ENCODE peak calls at places on chromosomes 3 and 15, in five cellular contexts. R is choroid plexus epithelial cell, K is GM12865, G is K562, S is AG09309. L is an unnamed sample.

GRCh38 chr3:10012106-10012505 is 14.1 kb upstream of the FANCD2 start:
- DNase-seq in R (no peak), K (no peak), G (no peak), S (no peak), L (no peak)

GRCh38 chr15:101045236-101045646 is 126.1 kb downstream of the LRRK1 start:
- DNase-seq in R (peak), K (no peak), S (no peak), G (no peak), L (no peak)

GRCh38 chr3:129359102-129359461 is 69.4 kb downstream of the EFCAB12 start:
- DNase-seq in G (no peak), K (no peak), R (no peak), S (no peak), L (no peak)

GRCh38 chr3:138875754-138876664 is 41.3 kb upstream of the PIK3CB start:
- DNase-seq in G (peak), R (peak), S (no peak), K (peak), L (peak)

GRCh38 chr15:74531144-74531811 is 9.7 kb upstream of the ARID3B start:
- DNase-seq in S (peak), G (no peak), K (no peak), R (peak), L (no peak)

GRCh38 chr3:163056874-163057497 is 1560.4 kb downstream of the OTOL1 start:
- DNase-seq in S (no peak), R (peak), G (peak), K (peak), L (peak)

GRCh38 chr3:139329364-139329850 is 14.4 kb upstream of the MRPS22 start:
- DNase-seq in S (no peak), K (peak), R (peak), G (peak), L (peak)

GRCh38 chr15:99974246-99974645 is 241.0 kb upstream of the LYSMD4 start:
- DNase-seq in G (no peak), K (no peak), S (no peak), R (no peak), L (no peak)

GRCh38 chr3:124845406-124845805 is 41.8 kb downstream of the ITGB5 start:
- DNase-seq in K (no peak), S (peak), G (no peak), R (peak), L (no peak)

GRCh38 chr3:71305246-71306206 is 278.0 kb downstream of the FOXP1 start:
- DNase-seq in G (no peak), R (peak), K (no peak), S (no peak), L (peak)

GRCh38 chr3:171811059-171811912 is 1.0 kb upstream of the PLD1 start:
- DNase-seq in G (peak), S (peak), R (peak), K (no peak), L (no peak)

GRCh38 chr3:47019201-47019600 is 39.7 kb downstream of the NBEAL2 start:
- DNase-seq in K (peak), R (no peak), S (no peak), G (no peak), L (peak)

GRCh38 chr3:87199621-87200020 is 27.5 kb upstream of the CHMP2B start:
- DNase-seq in K (no peak), G (no peak), R (no peak), S (no peak), L (no peak)

GRCh38 chr3:197349368-197349767 is 51.0 kb upstream of the DLG1 start:
- DNase-seq in S (no peak), G (no peak), K (no peak), R (peak), L (no peak)

GRCh38 chr3:9820944-9821343 is 10.9 kb downstream of the TTLL3 start:
- DNase-seq in S (no peak), R (peak), G (no peak), K (no peak), L (no peak)

GRCh38 chr3:142724682-142725351 is 983 bp downstream of the TRPC1 start:
- DNase-seq in K (no peak), S (no peak), G (peak), R (peak), L (peak)

GRCh38 chr3:192943384-192943783 is 25.7 kb upstream of the MB21D2 start:
- DNase-seq in K (no peak), S (peak), R (no peak), G (no peak), L (no peak)

GRCh38 chr3:113193719-113194118 is 17.6 kb upstream of the BOC start:
- DNase-seq in S (no peak), G (no peak), R (no peak), K (no peak), L (no peak)

GRCh38 chr3:136042608-136043221 is 77.2 kb downstream of the PPP2R3A start:
- DNase-seq in R (peak), S (peak), G (peak), K (peak), L (no peak)

GRCh38 chr3:58585005-58585786 is 8.0 kb upstream of the FAM107A start:
- DNase-seq in S (no peak), G (peak), K (peak), R (peak), L (peak)

GRCh38 chr3:151169700-151170224 is 33.3 kb downstream of the GPR171 start:
- DNase-seq in G (no peak), K (peak), R (no peak), S (no peak), L (peak)

GRCh38 chr3:49759226-49759625 is 27.1 kb downstream of the IP6K1 start:
- DNase-seq in G (no peak), S (no peak), K (no peak), R (no peak), L (no peak)

GRCh38 chr3:30615615-30616346 is 9.4 kb downstream of the TGFBR2 start:
- DNase-seq in S (no peak), K (no peak), R (no peak), G (no peak), L (no peak)

GRCh38 chr3:13715167-13715954 is 164.5 kb downstream of the WNT7A start:
- DNase-seq in S (no peak), G (no peak), K (no peak), R (no peak), L (no peak)

GRCh38 chr3:111299070-111299672 is 227.6 kb downstream of the NECTIN3 start:
- DNase-seq in G (no peak), S (peak), R (peak), K (no peak), L (no peak)
- TF ChIP-seq CTCF in G (no peak), S (peak), R (peak), K (no peak), L (no peak)

DNA sequence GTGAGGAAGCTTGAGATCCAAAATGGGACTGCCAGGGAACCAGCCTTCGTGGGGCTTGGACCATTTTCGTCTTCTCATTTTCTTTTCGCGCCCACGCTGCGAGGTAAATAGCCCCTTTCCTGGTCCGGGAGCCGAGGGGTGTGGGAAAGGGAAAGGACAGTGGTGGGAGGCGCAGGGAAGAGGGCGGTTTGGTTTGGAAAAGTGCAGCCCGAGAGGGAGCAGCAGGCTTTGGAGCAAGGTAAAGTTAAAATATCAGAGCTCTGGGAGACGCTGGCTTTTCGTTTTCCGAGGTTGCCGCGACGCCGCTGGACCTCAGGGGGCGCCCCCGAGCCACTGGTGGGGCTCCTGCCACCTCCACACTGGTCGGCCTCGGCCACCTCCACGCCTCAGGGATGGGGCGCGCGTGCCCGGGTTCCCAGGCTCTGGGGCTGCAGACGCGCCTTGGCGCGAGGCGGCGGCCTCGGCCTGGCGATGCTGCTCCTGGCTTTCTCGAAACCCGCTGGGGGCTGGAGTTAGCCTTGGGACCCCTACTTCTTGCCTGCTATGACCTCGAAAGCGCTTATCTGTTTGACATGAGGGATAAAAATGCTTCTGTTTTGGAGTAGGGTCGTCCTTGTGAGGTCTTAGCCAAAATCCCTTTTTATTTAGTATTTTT is 3.2 kb downstream of the PTPRG start:
- DNase-seq in R (peak), S (no peak), G (peak), K (peak), L (peak)
- TF ChIP-seq CTCF in R (peak), S (peak), G (no peak), K (peak), L (peak)

GRCh38 chr3:174382876-174383275 is 476.3 kb upstream of the NAALADL2 start:
- DNase-seq in R (no peak), S (no peak), G (no peak), K (no peak), L (no peak)
- TF ChIP-seq CTCF in R (no peak), S (no peak), G (no peak), K (no peak), L (no peak)

GRCh38 chr3:41794748-41795589 is 166.9 kb downstream of the ULK4 start:
- DNase-seq in S (no peak), G (no peak), K (no peak), R (no peak), L (no peak)

GRCh38 chr3:41792806-41793205 is 169.1 kb downstream of the ULK4 start:
- DNase-seq in S (no peak), K (no peak), G (no peak), R (no peak), L (no peak)
- TF ChIP-seq CTCF in S (no peak), K (no peak), G (no peak), R (no peak), L (no peak)